ENCODE peak calls at places on chromosomes 7 and 10, in ten cellular contexts. J, Y, C, V, P, H, O, B, G and N are unnamed samples.

GRCh38 chr7:156220701-156221100 is 408.4 kb upstream of the SHH start:
- DNase-seq in O (no peak), V (no peak), G (no peak), Y (no peak), J (peak; percentile 12), C (no peak), B (no peak), H (no peak), P (no peak), N (no peak)

GRCh38 chr7:2959828-2960599 is 83.7 kb downstream of the CARD11 start:
- DNase-seq in G (no peak), V (no peak), P (no peak), Y (no peak), H (no peak), B (no peak), C (no peak), J (peak; percentile 3), O (no peak), N (no peak)

GRCh38 chr7:125927556-125927955 is 997.9 kb upstream of the POT1 start:
- DNase-seq in P (no peak), G (no peak), C (no peak), J (no peak), V (no peak), H (no peak), B (no peak), O (no peak), Y (no peak), N (no peak)

GRCh38 chr7:22653981-22654380 is 73.0 kb upstream of the IL6 start:
- DNase-seq in J (peak; percentile 33), H (no peak), V (no peak), P (no peak), B (no peak), Y (no peak), G (no peak), O (no peak), C (no peak), N (no peak)

GRCh38 chr10:37681617-37681999 is 175.8 kb downstream of the ZNF248 start:
- DNase-seq in P (no peak), O (no peak), J (no peak), V (no peak), C (no peak), H (no peak), B (no peak), G (no peak), Y (no peak), N (no peak)

GRCh38 chr10:43186150-43186549 is 47.9 kb downstream of the CSGALNACT2 start:
- DNase-seq in O (no peak), G (no peak), V (no peak), C (no peak), J (no peak), Y (no peak), H (no peak), B (no peak), P (peak; percentile 23), N (no peak)

GRCh38 chr10:69633673-69634635 is 3.9 kb downstream of the FAM241B start:
- DNase-seq in V (no peak), J (no peak), Y (no peak), G (no peak), P (no peak), C (no peak), H (no peak), B (no peak), O (peak; percentile 21), N (no peak)

GRCh38 chr7:74312418-74313021 is 23.3 kb downstream of the CLIP2 start:
- DNase-seq in Y (peak; percentile 95), B (no peak), J (no peak), P (no peak), O (no peak), C (no peak), H (no peak), V (no peak), G (no peak), N (peak; percentile 99)

GRCh38 chr7:41624818-41625217 is 78.1 kb downstream of the INHBA start:
- DNase-seq in G (no peak), B (peak; percentile 69), C (no peak), Y (peak; percentile 45), V (no peak), P (peak; percentile 22), O (no peak), J (no peak), H (peak; percentile 9), N (peak; percentile 74)

GRCh38 chr10:99430451-99431189 is at the start of gene GOT1:
- DNase-seq in P (peak; percentile 99), H (peak; percentile 99), C (peak; percentile 98), J (peak; percentile 99), B (peak; percentile 99), Y (peak; percentile 96), O (peak; percentile 95), G (peak; percentile 96), V (peak; percentile 99), N (peak; percentile 99)

GRCh38 chr10:48898426-48898825 is 41.2 kb downstream of the LRRC18 start:
- DNase-seq in Y (no peak), H (no peak), G (no peak), B (no peak), C (no peak), O (no peak), J (no peak), V (no peak), P (no peak), N (no peak)

GRCh38 chr10:28938745-28939144 is 261.4 kb downstream of the BAMBI start:
- DNase-seq in P (no peak), Y (no peak), H (peak; percentile 33), B (peak; percentile 71), O (no peak), J (no peak), V (no peak), C (no peak), G (no peak), N (no peak)

GRCh38 chr10:43196131-43196980 is 58.1 kb downstream of the CSGALNACT2 start:
- DNase-seq in V (no peak), P (no peak), B (no peak), Y (no peak), O (no peak), C (no peak), G (peak; percentile 30), J (peak; percentile 30), H (no peak), N (no peak)

GRCh38 chr7:128882134-128882533 is 19.5 kb downstream of the ATP6V1F start:
- DNase-seq in H (no peak), Y (no peak), G (peak; percentile 5), P (no peak), C (peak; percentile 4), J (no peak), O (no peak), B (no peak), V (no peak), N (no peak)

GRCh38 chr10:124176309-124177179 is 83.1 kb upstream of the CHST15 start:
- DNase-seq in C (no peak), V (no peak), H (peak; percentile 81), G (no peak), B (no peak), J (no peak), Y (no peak), O (no peak), P (no peak), N (no peak)

GRCh38 chr7:82726038-82726800 is 282.6 kb upstream of the CACNA2D1 start:
- DNase-seq in J (no peak), Y (no peak), V (no peak), C (no peak), P (peak; percentile 17), O (no peak), B (no peak), H (peak; percentile 40), G (no peak), N (no peak)

GRCh38 chr10:25867321-25867720 is 66.7 kb upstream of the MYO3A start:
- DNase-seq in G (no peak), B (no peak), P (no peak), H (no peak), O (no peak), C (no peak), J (no peak), Y (no peak), V (no peak), N (peak; percentile 27)

GRCh38 chr10:7577206-7577978 is 89.4 kb downstream of the ITIH5 start:
- DNase-seq in J (no peak), B (no peak), C (no peak), G (no peak), H (no peak), O (no peak), V (no peak), P (no peak), Y (no peak), N (no peak)
- H3K4me3 ChIP-seq in J (no peak overlapping the region), B (no peak overlapping the region), C (no peak overlapping the region), G (no peak overlapping the region), H (no peak overlapping the region), O (no peak overlapping the region), V (no peak overlapping the region), P (no peak overlapping the region), Y (no peak overlapping the region), N (no peak overlapping the region)

GRCh38 chr10:79106651-79107050 is 37.9 kb downstream of the ZMIZ1 start:
- DNase-seq in G (no peak), H (no peak), B (no peak), V (no peak), J (no peak), P (no peak), Y (no peak), C (no peak), O (no peak), N (no peak)

GRCh38 chr10:79106251-79106650 is 37.5 kb downstream of the ZMIZ1 start:
- DNase-seq in Y (no peak), B (no peak), G (no peak), P (no peak), H (no peak), V (no peak), J (no peak), O (no peak), C (no peak), N (no peak)

GRCh38 chr10:79104264-79104954 is 35.6 kb downstream of the ZMIZ1 start:
- DNase-seq in O (peak; percentile 75), B (peak; percentile 51), G (no peak), V (no peak), C (peak; percentile 58), J (no peak), P (peak; percentile 65), Y (no peak), H (peak; percentile 77), N (no peak)

GRCh38 chr10:79105818-79106217 is 37.1 kb downstream of the ZMIZ1 start:
- DNase-seq in P (no peak), G (no peak), C (no peak), J (no peak), V (no peak), H (no peak), B (no peak), Y (no peak), O (no peak), N (no peak)

GRCh38 chr10:79105164-79105739 is 36.5 kb downstream of the ZMIZ1 start:
- DNase-seq in G (no peak), V (peak; percentile 90), Y (no peak), J (no peak), C (no peak), P (no peak), B (no peak), O (no peak), H (no peak), N (no peak)
- TF ChIP-seq CTCF in G (no peak), V (peak; percentile 28), Y (no peak), J (peak; percentile 64), C (no peak), P (peak; percentile 5), B (no peak), O (no peak), H (no peak), N (no peak)

GRCh38 chr7:28065721-28066285 is 114.8 kb downstream of the JAZF1 start:
- DNase-seq in H (no peak), C (no peak), O (no peak), P (no peak), V (no peak), J (no peak), Y (peak; percentile 42), B (no peak), G (no peak), N (no peak)
- H3K4me3 ChIP-seq in H (no peak overlapping the region), C (no peak overlapping the region), O (no peak overlapping the region), P (no peak overlapping the region), V (no peak overlapping the region), J (peak overlapping the region; percentile 32), Y (no peak overlapping the region), B (no peak overlapping the region), G (no peak overlapping the region), N (no peak overlapping the region)

GRCh38 chr7:70637726-70638125 is 494.2 kb upstream of the GALNT17 start:
- DNase-seq in H (no peak), C (no peak), G (no peak), J (peak; percentile 52), O (no peak), V (no peak), Y (no peak), P (no peak), B (no peak), N (no peak)
- TF ChIP-seq CTCF in H (no peak), C (no peak), G (no peak), J (no peak), O (no peak), V (no peak), Y (no peak), P (no peak), B (no peak), N (no peak)